ENCODE peak calls at places on chromosome 12, in four cellular contexts. Y, D, F and P are unnamed samples.

GRCh38 chr12:92961949-92962348 is 32.9 kb upstream of the EEA1 start:
- DNase-seq in Y (no peak), D (no peak), F (no peak), P (no peak)

GRCh38 chr12:89863332-89863938 is 154.8 kb upstream of the ATP2B1 start:
- DNase-seq in Y (no peak), D (peak), F (no peak), P (no peak)

GRCh38 chr12:57215668-57216013 is 953 bp upstream of the NXPH4 start:
- DNase-seq in Y (no peak), D (no peak), F (no peak), P (no peak)

GRCh38 chr12:57044856-57045255 is 5.1 kb downstream of the MYO1A start:
- DNase-seq in Y (no peak), D (no peak), F (no peak), P (no peak)

GRCh38 chr12:47808574-47809380 is 10.9 kb downstream of the HDAC7 start:
- DNase-seq in Y (no peak), D (no peak), F (peak), P (no peak)

GRCh38 chr12:42916143-42916542 is 326.6 kb upstream of the PRICKLE1 start:
- DNase-seq in Y (no peak), D (no peak), F (no peak), P (no peak)

GRCh38 chr12:10191865-10192264 is 13.0 kb downstream of the TMEM52B start:
- DNase-seq in Y (no peak), D (no peak), F (no peak), P (no peak)

GRCh38 chr12:6056406-6057211 is 67.9 kb downstream of the VWF start:
- DNase-seq in Y (peak), D (no peak), F (peak), P (peak)

GRCh38 chr12:52089491-52089890 is 10.0 kb downstream of the SMIM41 start:
- DNase-seq in Y (no peak), D (no peak), F (no peak), P (no peak)

GRCh38 chr12:89417246-89417977 is 65.1 kb upstream of the DUSP6 start:
- DNase-seq in Y (no peak), D (no peak), F (no peak), P (no peak)

GRCh38 chr12:45174595-45174994 is 41.3 kb upstream of the ANO6 start:
- DNase-seq in Y (no peak), D (no peak), F (no peak), P (no peak)

GRCh38 chr12:64077922-64078321 is 144.2 kb downstream of the KICS2 start:
- DNase-seq in Y (no peak), D (no peak), F (no peak), P (peak)

GRCh38 chr12:84698576-84699333 is 213.8 kb downstream of the SLC6A15 start:
- DNase-seq in Y (no peak), D (no peak), F (no peak), P (no peak)

GRCh38 chr12:17976202-17976601 is 113.8 kb downstream of the RERGL start:
- DNase-seq in Y (peak), D (no peak), F (no peak), P (no peak)

GRCh38 chr12:65082411-65082810 is 38.7 kb downstream of the WIF1 start:
- DNase-seq in Y (no peak), D (no peak), F (no peak), P (no peak)

GRCh38 chr12:42326466-42327226 is 679 bp downstream of the PPHLN1 start:
- DNase-seq in Y (peak), D (no peak), F (peak), P (peak)

GRCh38 chr12:116146386-116146785 is 131.1 kb downstream of the MED13L start:
- DNase-seq in Y (no peak), D (no peak), F (no peak), P (no peak)

GRCh38 chr12:67482751-67483661 is 165.5 kb upstream of the DYRK2 start:
- DNase-seq in Y (no peak), D (peak), F (no peak), P (no peak)

GRCh38 chr12:112458330-112458729 is 39.6 kb downstream of the PTPN11 start:
- DNase-seq in Y (no peak), D (no peak), F (no peak), P (no peak)

GRCh38 chr12:31011336-31011735 is 62.3 kb upstream of the DDX11 start:
- DNase-seq in Y (no peak), D (no peak), F (no peak), P (no peak)

GRCh38 chr12:20455001-20455706 is 86.8 kb downstream of the PDE3A start:
- DNase-seq in Y (no peak), D (no peak), F (no peak), P (no peak)

GRCh38 chr12:76813972-76814371 is 50.1 kb downstream of the ZDHHC17 start:
- DNase-seq in Y (no peak), D (no peak), F (no peak), P (no peak)

GRCh38 chr12:19129486-19130223 is at the start of gene PLEKHA5:
- DNase-seq in Y (peak), D (no peak), F (peak), P (peak)

DNA sequence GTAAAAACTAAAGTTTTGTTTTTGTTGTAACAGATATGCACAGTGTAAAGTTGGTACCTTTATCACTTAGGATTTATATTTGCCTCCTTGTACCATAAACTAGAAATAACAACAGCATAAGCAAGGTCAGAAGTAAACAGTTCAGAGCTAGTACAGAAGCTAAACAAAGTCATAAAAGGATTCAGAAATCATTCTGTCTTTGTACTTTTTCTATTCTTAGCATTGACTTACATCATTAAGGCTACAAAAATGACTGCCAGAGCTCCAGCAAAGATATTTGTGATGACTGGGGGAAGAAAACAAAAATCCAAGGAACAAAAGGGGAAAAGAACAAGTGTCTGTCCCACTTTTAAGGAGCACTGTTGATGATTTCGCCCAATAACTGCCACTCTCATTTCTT is 347.2 kb downstream of the CCDC91 start:
- DNase-seq in Y (no peak), D (no peak), F (no peak), P (no peak)
- TF ChIP-seq FOXK2 in Y (no peak), D (no peak), F (no peak), P (no peak)

GRCh38 chr12:125873031-125873430 is 807.8 kb downstream of the AACS start:
- DNase-seq in Y (no peak), D (no peak), F (no peak), P (no peak)
- TF ChIP-seq FOXK2 in Y (no peak), D (no peak), F (no peak), P (no peak)

DNA sequence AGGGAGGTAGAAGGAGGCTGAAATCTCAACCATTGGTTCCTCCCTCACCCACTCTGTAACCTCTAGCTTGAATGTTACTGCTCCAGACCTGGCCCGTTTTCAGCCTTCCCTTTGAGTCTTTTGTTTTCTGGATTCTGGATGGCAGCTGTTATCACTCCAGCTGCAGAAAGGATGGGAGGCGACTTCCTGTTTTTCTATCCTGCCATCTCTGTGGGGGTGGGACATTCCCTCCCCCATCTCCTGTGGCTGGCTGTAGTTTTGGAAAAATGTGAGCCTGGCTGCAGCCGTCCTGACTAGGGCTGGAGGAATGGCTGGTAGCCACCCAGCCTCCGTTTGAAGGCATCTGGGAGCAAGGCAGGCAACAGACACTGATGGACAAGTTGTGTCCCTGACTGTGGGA is 2.9 kb upstream of the PPFIBP1 start:
- DNase-seq in Y (no peak), D (no peak), F (peak), P (no peak)
- TF ChIP-seq FOXK2 in Y (no peak), D (no peak), F (no peak), P (no peak)

GRCh38 chr12:99810718-99811593 is 163.4 kb downstream of the GARIN6 start:
- DNase-seq in Y (no peak), D (no peak), F (no peak), P (peak)
- TF ChIP-seq FOXK2 in Y (no peak), D (no peak), F (no peak), P (no peak)

DNA sequence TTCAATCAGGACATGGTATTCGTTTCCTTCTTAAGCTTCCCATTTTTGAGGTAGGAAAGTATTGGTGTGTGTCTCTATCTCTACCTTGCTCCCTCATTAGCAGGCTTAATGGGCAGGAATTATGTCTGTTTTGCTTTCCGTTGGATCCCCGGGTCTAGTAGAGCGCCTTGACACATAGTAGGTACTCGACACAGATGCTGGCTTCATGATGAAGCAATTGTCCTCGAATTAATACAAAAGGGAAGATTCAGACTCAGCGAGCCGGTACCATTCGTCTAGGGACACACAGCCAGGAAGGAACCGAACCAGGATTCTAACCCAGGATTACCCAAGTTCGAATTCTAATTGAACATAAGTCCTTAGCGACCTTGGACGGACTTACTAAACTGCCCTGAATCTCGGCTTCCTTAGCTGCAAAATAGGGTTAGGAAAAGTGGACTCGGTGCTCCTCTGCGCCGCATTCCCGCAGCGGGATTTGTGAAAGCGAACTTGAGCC is 496 bp upstream of the ISCU start:
- DNase-seq in Y (no peak), D (no peak), F (no peak), P (no peak)
- TF ChIP-seq FOXK2 in Y (no peak), D (no peak), F (no peak), P (no peak)

DNA sequence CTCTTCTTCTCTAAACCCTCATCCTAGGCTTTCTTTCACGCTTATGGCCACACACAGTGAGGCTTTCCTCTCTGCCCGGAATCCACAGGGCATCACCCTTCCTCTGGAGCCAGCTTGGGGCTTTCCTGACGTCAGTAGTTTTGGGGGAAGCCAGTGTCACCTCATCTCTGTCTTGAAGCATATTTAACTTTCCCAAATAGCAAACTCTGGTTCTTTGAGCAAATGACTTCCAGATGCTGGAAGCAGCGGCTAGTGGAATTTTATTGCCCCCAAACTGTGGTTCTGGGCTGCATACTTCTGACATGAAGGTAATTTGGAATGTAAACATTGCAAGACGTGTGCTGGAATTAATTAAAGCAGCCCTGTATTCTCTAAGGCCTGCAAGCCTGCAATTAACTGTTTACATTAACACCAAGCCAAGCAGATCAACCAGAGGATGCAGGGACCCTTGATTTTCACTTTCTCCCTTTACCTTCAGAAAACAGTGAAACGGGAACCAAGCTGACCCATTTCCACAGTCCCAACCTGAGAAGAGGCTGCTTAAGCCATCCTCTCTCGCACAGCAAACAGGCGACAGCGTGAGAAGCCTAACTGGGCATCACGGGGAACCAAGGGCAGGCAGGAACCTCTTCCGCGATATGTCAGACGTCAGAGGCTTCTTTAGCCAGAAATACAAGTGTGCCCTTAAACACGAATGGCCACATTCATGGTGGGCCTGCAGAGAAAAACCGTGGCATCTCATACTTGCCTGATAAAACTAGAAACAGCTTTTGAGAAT is 258.4 kb downstream of the CACNA1C start:
- DNase-seq in Y (no peak), D (no peak), F (no peak), P (no peak)
- TF ChIP-seq FOXK2 in Y (no peak), D (no peak), F (no peak), P (no peak)

DNA sequence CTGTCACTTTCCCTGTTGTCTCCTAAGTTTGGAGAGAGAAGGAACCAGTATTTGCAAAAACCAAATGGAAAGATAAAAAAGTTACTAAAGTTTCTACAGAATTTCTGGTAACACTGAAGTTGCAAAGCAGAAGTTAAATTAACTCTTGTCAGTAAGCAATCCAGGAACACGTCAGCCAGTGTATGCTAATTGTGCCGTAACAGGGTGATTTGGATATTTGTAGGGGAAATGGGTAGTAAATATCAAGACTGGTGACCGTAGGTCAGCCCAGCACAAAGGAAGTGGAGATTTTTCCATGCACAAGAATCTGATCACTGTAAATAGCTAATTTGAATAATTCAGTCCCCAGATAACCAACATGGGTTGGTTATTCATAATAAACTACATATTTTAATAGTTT is 2.3 kb downstream of the CDKN1B start:
- DNase-seq in Y (no peak), D (peak), F (no peak), P (no peak)
- TF ChIP-seq FOXK2 in Y (no peak), D (no peak), F (no peak), P (no peak)